ENCODE peak calls at places on chromosomes 16 and 17, in ten cellular contexts. E, S, F, K, G, I, X, H, J and L are unnamed samples.

GRCh38 chr17:48715496-48716399 is 6.6 kb downstream of the PRAC1 start:
- DNase-seq in G (no peak), F (no peak), I (no peak), X (no peak), E (no peak), S (no peak), H (no peak), K (no peak), J (no peak), L (no peak)

GRCh38 chr17:82931696-82932060 is 91.9 kb upstream of the ZNF750 start:
- DNase-seq in J (no peak), H (no peak), S (peak), F (peak), G (no peak), K (peak), E (no peak), X (no peak), I (peak), L (no peak)

GRCh38 chr17:6473128-6473767 is 29.0 kb downstream of the PIMREG start:
- DNase-seq in K (peak), E (peak), F (peak), X (peak), H (peak), I (peak), J (peak), S (peak), G (no peak), L (peak)

GRCh38 chr16:79723583-79724168 is 123.1 kb upstream of the MAF start:
- DNase-seq in H (no peak), I (no peak), F (no peak), X (no peak), G (no peak), E (no peak), J (no peak), S (no peak), K (no peak), L (no peak)

GRCh38 chr17:66255112-66255511 is 25.9 kb upstream of the APOH start:
- DNase-seq in F (peak), G (no peak), S (peak), E (peak), X (no peak), J (peak), K (peak), I (peak), H (peak), L (peak)

GRCh38 chr16:66520406-66521194 is 29.3 kb downstream of the TK2 start:
- DNase-seq in J (no peak), K (no peak), X (no peak), I (no peak), S (no peak), G (no peak), F (no peak), E (no peak), H (no peak), L (no peak)

GRCh38 chr16:88570691-88571092 is 489 bp downstream of the ZC3H18 start:
- DNase-seq in H (peak), X (peak), J (peak), I (no peak), F (no peak), S (no peak), E (peak), G (no peak), K (peak), L (no peak)

GRCh38 chr16:49378816-49379215 is 5.2 kb downstream of the C16orf78 start:
- DNase-seq in E (no peak), F (no peak), X (no peak), S (no peak), K (no peak), I (no peak), J (no peak), G (no peak), H (no peak), L (no peak)

GRCh38 chr17:29215174-29215573 is 31.5 kb upstream of the CRYBA1 start:
- DNase-seq in X (no peak), I (no peak), K (no peak), J (no peak), E (no peak), G (no peak), H (no peak), F (no peak), S (no peak), L (no peak)

GRCh38 chr17:27070836-27071235 is 223.1 kb upstream of the WSB1 start:
- DNase-seq in G (no peak), K (no peak), I (no peak), F (no peak), X (no peak), H (no peak), S (no peak), E (no peak), J (no peak), L (no peak)

GRCh38 chr16:65212791-65213190 is 90.9 kb upstream of the CDH11 start:
- DNase-seq in K (no peak), X (no peak), S (no peak), I (no peak), E (no peak), G (no peak), F (no peak), H (no peak), J (no peak), L (no peak)

GRCh38 chr17:73648543-73648820 is 4.2 kb upstream of the SDK2 start:
- DNase-seq in G (no peak), J (no peak), F (no peak), H (no peak), S (no peak), K (no peak), E (no peak), I (no peak), X (no peak), L (no peak)

GRCh38 chr16:54576776-54577175 is 290.2 kb upstream of the IRX3 start:
- DNase-seq in K (no peak), J (no peak), G (no peak), X (no peak), F (no peak), H (no peak), S (no peak), I (no peak), E (no peak), L (no peak)

GRCh38 chr17:30600062-30600829 is 123.0 kb downstream of the GOSR1 start:
- DNase-seq in G (peak), I (peak), S (peak), F (peak), H (peak), J (peak), K (peak), E (no peak), X (peak), L (peak)

GRCh38 chr17:35373532-35373983 is at the start of gene SLFN11:
- DNase-seq in H (peak), X (peak), I (peak), E (peak), F (peak), G (peak), J (peak), K (peak), S (peak), L (peak)

GRCh38 chr17:77132411-77133086 is 8.2 kb upstream of the SEC14L1 start:
- DNase-seq in X (no peak), G (no peak), I (no peak), K (no peak), E (no peak), H (no peak), J (no peak), S (no peak), F (no peak), L (no peak)

GRCh38 chr17:68182016-68182315 is 65.9 kb upstream of the AMZ2 start:
- DNase-seq in S (no peak), G (no peak), H (no peak), X (no peak), E (no peak), K (no peak), I (no peak), F (no peak), J (no peak), L (no peak)

GRCh38 chr16:28918698-28919097 is 6.3 kb downstream of the RABEP2 start:
- DNase-seq in F (no peak), X (no peak), H (no peak), S (no peak), G (no peak), I (no peak), J (no peak), K (no peak), E (no peak), L (no peak)

GRCh38 chr16:1964046-1964505 is 550 bp downstream of the RPS2 start:
- DNase-seq in E (no peak), J (peak), F (no peak), H (peak), S (peak), K (peak), X (peak), I (no peak), G (no peak), L (no peak)

GRCh38 chr16:12502671-12503070 is 301.0 kb downstream of the CPPED1 start:
- DNase-seq in F (no peak), G (no peak), I (no peak), H (no peak), K (no peak), J (no peak), S (no peak), X (no peak), E (no peak), L (no peak)

GRCh38 chr17:6480325-6480675 is 36.0 kb downstream of the PIMREG start:
- DNase-seq in F (no peak), I (no peak), G (no peak), E (no peak), H (no peak), J (no peak), S (no peak), K (no peak), X (no peak), L (no peak)

GRCh38 chr17:48612854-48613691 is 2.0 kb downstream of the HOXB8 start:
- DNase-seq in S (peak), X (peak), K (peak), F (no peak), I (no peak), E (no peak), G (no peak), J (no peak), H (peak), L (no peak)

GRCh38 chr17:69906306-69906705 is 168.7 kb upstream of the KCNJ16 start:
- DNase-seq in S (no peak), I (no peak), E (no peak), J (no peak), H (no peak), K (no peak), G (no peak), X (no peak), F (no peak), L (no peak)

GRCh38 chr17:78779848-78780247 is 2.2 kb downstream of the CYTH1 start:
- DNase-seq in S (no peak), E (no peak), J (no peak), G (no peak), H (peak), F (no peak), I (no peak), X (no peak), K (no peak), L (no peak)

GRCh38 chr16:47316686-47317085 is 144.2 kb downstream of the ITFG1 start:
- DNase-seq in H (no peak), I (no peak), X (no peak), K (no peak), F (no peak), E (no peak), J (no peak), G (no peak), S (no peak), L (no peak)

GRCh38 chr17:2371183-2372130 is 29.4 kb downstream of the MNT start:
- DNase-seq in K (no peak), E (no peak), H (no peak), G (no peak), F (no peak), I (no peak), S (no peak), X (no peak), J (no peak), L (no peak)

GRCh38 chr17:58277107-58277506 is 3.6 kb downstream of the MPO start:
- DNase-seq in E (peak), F (no peak), X (no peak), I (no peak), H (peak), G (no peak), J (no peak), K (peak), S (peak), L (no peak)

GRCh38 chr17:5097101-5097834 is 14.4 kb downstream of the ZNF232 start:
- DNase-seq in H (peak), E (no peak), K (no peak), I (no peak), S (no peak), X (peak), G (no peak), J (peak), F (peak), L (no peak)

GRCh38 chr17:64497565-64498035 is 746 bp upstream of the POLG2 start:
- DNase-seq in S (no peak), K (no peak), I (no peak), J (no peak), H (no peak), X (no peak), G (no peak), F (no peak), E (no peak), L (no peak)

GRCh38 chr17:77045441-77046041 is 95.2 kb upstream of the SEC14L1 start:
- DNase-seq in E (no peak), X (no peak), H (no peak), J (no peak), I (no peak), K (peak), G (no peak), S (no peak), F (no peak), L (no peak)

GRCh38 chr17:50469005-50469605 is 425 bp upstream of the CHAD start:
- DNase-seq in E (no peak), S (no peak), G (no peak), J (no peak), I (no peak), K (peak), X (peak), F (no peak), H (no peak), L (no peak)

GRCh38 chr17:19307521-19307920 is 55.0 kb downstream of the B9D1 start:
- DNase-seq in H (no peak), X (no peak), G (no peak), I (no peak), K (no peak), E (no peak), F (no peak), S (no peak), J (no peak), L (no peak)

GRCh38 chr17:49676276-49676868 is 1.5 kb downstream of the SPOP start:
- DNase-seq in G (no peak), K (peak), F (no peak), S (peak), J (no peak), I (peak), H (peak), X (peak), E (peak), L (no peak)

GRCh38 chr16:48393843-48394703 is 8.9 kb upstream of the SIAH1 start:
- DNase-seq in G (no peak), H (peak), E (peak), F (peak), X (no peak), I (no peak), S (peak), J (no peak), K (peak), L (no peak)

GRCh38 chr17:77247048-77247541 is 106.3 kb downstream of the SEC14L1 start:
- DNase-seq in J (peak), K (peak), F (peak), I (peak), S (peak), H (peak), X (peak), G (no peak), E (peak), L (peak)

GRCh38 chr16:87194172-87194571 is 123.0 kb downstream of the C16orf95 start:
- DNase-seq in X (no peak), J (no peak), K (no peak), I (no peak), F (no peak), E (no peak), G (no peak), H (no peak), S (no peak), L (no peak)

GRCh38 chr17:75096082-75096625 is 8.4 kb downstream of the SLC16A5 start:
- DNase-seq in F (no peak), G (no peak), S (peak), I (peak), H (no peak), J (no peak), E (peak), K (peak), X (no peak), L (peak)

GRCh38 chr17:9470171-9470570 is 105.4 kb downstream of the STX8 start:
- DNase-seq in E (no peak), S (peak), K (peak), X (no peak), G (no peak), J (no peak), H (peak), F (no peak), I (no peak), L (no peak)

GRCh38 chr17:53640808-53641207 is 181.9 kb upstream of the KIF2B start:
- DNase-seq in H (no peak), J (no peak), F (no peak), K (no peak), E (no peak), I (no peak), X (no peak), G (no peak), S (no peak), L (no peak)

DNA sequence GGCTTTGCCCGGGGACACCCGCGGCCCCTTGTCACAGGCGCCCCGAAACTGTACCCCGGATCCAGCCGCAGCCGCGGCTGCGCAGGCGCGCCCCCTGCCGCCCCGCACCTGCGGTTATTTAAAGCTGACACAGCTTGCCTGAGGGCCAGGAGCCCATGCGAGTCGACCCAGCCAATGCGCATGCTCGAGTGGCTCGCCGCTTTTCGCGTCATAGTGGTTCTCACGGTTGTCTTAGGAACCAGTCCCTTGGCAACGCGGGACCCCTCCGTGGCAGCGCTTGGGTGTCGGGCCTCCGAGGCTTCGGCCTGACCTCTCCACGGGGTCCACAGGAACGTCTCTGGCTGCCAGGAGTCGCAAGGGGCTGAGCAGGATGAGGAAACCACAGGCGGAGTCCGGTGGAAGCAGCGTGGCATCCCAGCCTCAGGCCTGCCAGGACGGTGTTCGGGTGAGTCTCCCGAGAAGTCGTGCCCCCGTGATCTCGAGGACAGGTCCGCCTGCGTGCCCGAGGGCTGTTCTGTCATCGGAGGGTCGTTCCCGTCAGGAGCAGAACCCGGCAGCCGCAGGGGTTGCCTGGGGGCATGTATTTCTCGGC is 716.9 kb downstream of the KCNJ18 start:
- DNase-seq in K (no peak), G (no peak), I (no peak), E (peak), J (no peak), S (no peak), H (no peak), F (no peak), X (no peak), L (no peak)
- TF ChIP-seq CTCF in K (no peak), G (no peak), I (no peak), E (peak), J (no peak), S (no peak), H (no peak), F (no peak), X (no peak), L (no peak)

DNA sequence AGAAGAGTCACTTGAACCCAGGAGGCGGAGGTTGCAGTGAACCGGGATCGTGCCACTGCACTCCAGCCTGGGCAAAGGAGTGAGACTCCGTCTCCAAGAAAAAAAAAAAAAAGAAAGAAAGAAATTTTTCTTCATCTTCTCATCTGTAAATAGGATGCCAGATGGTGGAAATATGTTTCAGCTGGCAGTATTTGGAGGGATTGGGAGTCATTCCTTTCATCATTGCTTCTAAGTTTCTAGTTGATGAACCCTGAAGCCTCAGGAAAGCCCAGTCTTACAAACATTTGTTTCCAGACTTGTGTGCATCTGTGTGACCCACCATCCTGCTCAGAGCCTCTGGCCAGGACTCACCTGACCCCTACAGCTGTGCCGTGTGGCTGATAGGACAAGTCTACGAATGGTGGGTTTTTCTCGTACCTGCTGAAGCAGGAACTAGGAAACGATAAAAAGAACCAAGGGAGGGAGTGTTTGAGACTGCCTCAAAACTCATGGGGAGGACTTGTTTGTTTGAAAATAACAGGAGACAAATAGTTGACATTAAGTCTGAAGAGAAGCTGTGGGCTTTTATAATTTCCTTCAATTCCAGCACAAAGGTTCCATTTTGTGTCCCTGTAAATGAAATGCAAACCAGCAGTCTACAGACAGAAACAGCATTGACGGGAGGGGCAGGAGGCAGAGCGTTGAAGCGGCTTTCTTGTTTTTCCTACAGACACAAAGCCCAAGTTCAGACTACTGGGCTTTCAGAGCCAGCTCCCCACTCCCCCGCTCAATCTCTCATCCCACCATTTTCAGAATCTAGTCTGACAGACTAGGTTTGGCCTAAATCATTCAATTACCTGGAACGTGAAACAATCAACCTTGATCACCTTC is 24.9 kb downstream of the CDRT4 start:
- DNase-seq in I (no peak), G (no peak), X (no peak), E (no peak), J (no peak), S (no peak), K (no peak), H (no peak), F (no peak), L (no peak)
- TF ChIP-seq CTCF in I (no peak), G (no peak), X (no peak), E (no peak), J (no peak), S (no peak), K (no peak), H (no peak), F (no peak), L (no peak)

DNA sequence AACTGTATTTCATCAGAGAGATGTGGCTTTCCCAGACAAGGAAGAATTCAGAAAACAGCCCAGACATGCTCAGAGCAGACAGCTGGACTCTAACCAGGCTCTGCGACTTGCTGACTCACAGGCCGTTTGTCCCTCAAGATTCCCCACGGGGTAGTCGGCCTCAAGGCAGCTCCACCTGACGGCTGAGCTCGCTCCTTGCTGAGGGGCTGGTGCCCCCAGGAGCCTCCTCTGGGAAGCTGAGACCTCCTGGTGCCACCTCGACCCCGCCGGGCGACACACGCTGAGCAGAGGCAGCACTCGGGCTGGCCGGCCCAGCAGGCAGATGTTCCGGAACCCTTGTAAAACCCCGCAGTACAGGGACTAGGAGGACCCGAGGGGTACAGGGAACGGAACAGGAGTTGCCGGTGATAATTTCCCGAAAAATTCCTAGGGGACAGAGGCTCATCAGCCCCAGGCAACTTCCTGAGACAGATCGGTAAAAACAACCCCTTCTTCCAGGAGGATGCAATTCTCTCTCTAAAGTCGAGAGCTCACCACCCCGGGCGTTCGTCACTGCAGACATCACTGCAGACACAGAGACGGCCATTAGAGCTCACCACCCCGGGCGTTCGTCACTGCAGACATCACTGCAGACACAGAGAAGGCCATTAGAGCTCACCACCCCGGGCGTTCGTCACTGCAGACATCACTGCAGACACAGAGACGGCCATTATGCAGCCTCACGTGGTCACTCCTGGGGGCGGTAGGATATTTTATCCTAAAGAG is 19.9 kb downstream of the RPH3AL start:
- DNase-seq in K (peak), X (no peak), E (no peak), F (no peak), H (no peak), J (no peak), S (peak), I (peak), G (no peak), L (no peak)
- TF ChIP-seq CTCF in K (no peak), X (no peak), E (no peak), F (no peak), H (no peak), J (no peak), S (no peak), I (no peak), G (no peak), L (no peak)

GRCh38 chr17:39239640-39240314 is 14.0 kb upstream of the STAC2 start:
- DNase-seq in G (no peak), I (no peak), E (peak), X (peak), J (peak), H (peak), S (peak), F (no peak), K (peak), L (peak)
- TF ChIP-seq CTCF in G (peak), I (peak), E (peak), X (peak), J (peak), H (peak), S (peak), F (peak), K (peak), L (peak)